ENCODE peak calls at places on chromosomes 2 and 18, in four cellular contexts. S, Q, M and B are unnamed samples.

GRCh38 chr2:9897796-9898195 is 53.7 kb upstream of the GRHL1 start:
- DNase-seq in M (no peak), S (no peak), Q (no peak), B (no peak)

GRCh38 chr2:171469176-171469575 is 35.1 kb downstream of the DCAF17 start:
- DNase-seq in Q (no peak), M (no peak), S (no peak), B (no peak)

GRCh38 chr2:12507295-12507694 is 209.4 kb upstream of the TRIB2 start:
- DNase-seq in S (peak; percentile 76), M (no peak), Q (no peak), B (no peak)

GRCh38 chr2:231597627-231598026 is 5.0 kb downstream of the TEX44 start:
- DNase-seq in S (no peak), Q (no peak), M (no peak), B (no peak)

GRCh38 chr2:168174761-168175160 is 72.6 kb downstream of the STK39 start:
- DNase-seq in S (no peak), M (no peak), Q (no peak), B (no peak)

GRCh38 chr18:76522104-76522503 is 27.1 kb upstream of the ZNF516 start:
- DNase-seq in M (no peak), Q (no peak), S (no peak), B (no peak)

GRCh38 chr2:48883661-48884060 is 128.1 kb upstream of the LHCGR start:
- DNase-seq in Q (no peak), S (no peak), M (no peak), B (no peak)

GRCh38 chr2:127651381-127651809 is 5.4 kb downstream of the GPR17 start:
- DNase-seq in S (no peak), Q (no peak), M (no peak), B (no peak)

GRCh38 chr2:160257015-160257741 is 57.1 kb upstream of the ITGB6 start:
- DNase-seq in Q (no peak), M (no peak), S (no peak), B (no peak)

GRCh38 chr18:56374005-56374655 is 264.3 kb downstream of the TXNL1 start:
- DNase-seq in S (no peak), Q (no peak), M (no peak), B (no peak)

GRCh38 chr2:85971369-85971768 is 82.6 kb upstream of the ST3GAL5 start:
- DNase-seq in Q (no peak), S (no peak), M (no peak), B (no peak)

GRCh38 chr2:64609229-64609994 is 44.3 kb downstream of the SERTAD2 start:
- DNase-seq in S (no peak), Q (no peak), M (peak; percentile 81), B (no peak)

GRCh38 chr18:58263055-58263732 is 219.2 kb downstream of the NEDD4L start:
- DNase-seq in Q (no peak), M (no peak), S (no peak), B (no peak)

GRCh38 chr2:43219383-43220228 is 6.8 kb downstream of the ZFP36L2 start:
- DNase-seq in S (peak; percentile 80), M (peak; percentile 76), Q (peak; percentile 87), B (peak; percentile 59)

DNA sequence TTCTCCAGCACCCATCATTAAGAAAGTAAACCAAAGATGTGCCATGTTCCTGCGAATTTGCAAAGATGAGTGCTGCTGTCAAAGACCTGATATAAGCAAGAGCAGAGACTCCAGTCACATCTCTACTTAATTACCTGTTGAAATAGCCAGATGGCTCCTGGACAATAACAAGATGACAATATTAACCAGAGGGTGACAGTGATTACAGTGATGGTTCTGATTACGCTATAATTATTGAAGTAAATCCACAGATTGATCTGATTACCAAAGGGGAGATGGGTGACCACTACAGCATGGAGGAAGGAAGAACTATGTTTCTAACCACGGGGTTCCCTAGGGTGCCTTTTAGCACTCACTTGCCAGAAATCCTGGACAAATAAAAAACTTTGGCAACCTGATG is 36.5 kb upstream of the AFF3 start:
- DNase-seq in M (no peak), Q (no peak), S (no peak), B (no peak)
- TF ChIP-seq SUZ12 in M (no peak), Q (no peak), S (no peak), B (no peak)

GRCh38 chr2:209371407-209371806 is 52.4 kb upstream of the MAP2 start:
- DNase-seq in S (no peak), M (no peak), Q (no peak), B (no peak)

GRCh38 chr2:209368406-209368805 is 55.4 kb upstream of the MAP2 start:
- DNase-seq in Q (no peak), M (no peak), S (no peak), B (no peak)

GRCh38 chr2:209368924-209369323 is 54.9 kb upstream of the MAP2 start:
- DNase-seq in M (no peak), S (peak; percentile 2), Q (peak; percentile 54), B (no peak)

GRCh38 chr2:209367091-209367747 is 56.6 kb upstream of the MAP2 start:
- DNase-seq in Q (no peak), M (no peak), S (no peak), B (no peak)
- TF ChIP-seq ZNF274 in Q (no peak), M (no peak), S (no peak), B (no peak)

GRCh38 chr2:203733683-203734082 is 27.2 kb downstream of the CD28 start:
- DNase-seq in M (no peak), Q (no peak), S (no peak), B (no peak)

GRCh38 chr2:203730866-203731265 is 24.4 kb downstream of the CD28 start:
- DNase-seq in M (no peak), Q (no peak), S (no peak), B (no peak)

GRCh38 chr2:203734276-203734983 is 28.0 kb downstream of the CD28 start:
- DNase-seq in Q (no peak), M (no peak), S (no peak), B (no peak)

GRCh38 chr2:203732072-203732952 is 25.9 kb downstream of the CD28 start:
- DNase-seq in Q (no peak), S (no peak), M (no peak), B (no peak)

GRCh38 chr2:203732953-203733510 is 26.6 kb downstream of the CD28 start:
- DNase-seq in Q (no peak), S (no peak), M (no peak), B (no peak)
- H3K4me1 ChIP-seq in Q (peaks cover 15% of the 10 kb centered on the region), S (no peaks in the 10 kb centered on the region), M (no peaks in the 10 kb centered on the region), B (no peaks in the 10 kb centered on the region)

GRCh38 chr18:48948112-48949050 is 2.4 kb downstream of the SMAD7 start:
- DNase-seq in Q (peak; percentile 94), S (no peak), M (no peak), B (no peak)
- TF ChIP-seq SUZ12 in Q (no peak), S (no peak), M (no peak), B (no peak)